ENCODE peak calls at places on chromosomes 13 and 19, in four cellular contexts. S is stimulated activated CD8-positive, alpha-beta memory T cell treated with anti-CD3 and anti-CD28 coated beads, Interleukin-7, amount 100 ng/mL, for 48 hours; L is posterior cingulate gyrus; Y is CD8-positive, alpha-beta memory T cell. E is an unnamed sample.

GRCh38 chr19:58570770-58571574 is 2.2 kb downstream of the MZF1 start:
- DNase-seq in S (no peak), L (peak), Y (no peak), E (no peak)

GRCh38 chr19:49877879-49878743 is 609 bp downstream of the TBC1D17 start:
- DNase-seq in S (peak), L (peak), Y (peak), E (peak)

GRCh38 chr19:4061178-4061682 is 5.5 kb downstream of the ZBTB7A start:
- DNase-seq in S (no peak), L (no peak), Y (peak), E (no peak)

GRCh38 chr13:49927755-49928154 is 8.4 kb downstream of the SPRYD7 start:
- DNase-seq in S (no peak), L (no peak), Y (no peak), E (no peak)

GRCh38 chr13:102773441-102774209 is at the start of gene TEX30:
- DNase-seq in S (peak), L (peak), Y (peak), E (peak)

GRCh38 chr13:30033681-30034447 is 183.4 kb upstream of the UBL3 start:
- DNase-seq in S (no peak), L (no peak), Y (no peak), E (no peak)

GRCh38 chr13:94318418-94318817 is 161.1 kb downstream of the DCT start:
- DNase-seq in S (no peak), L (no peak), Y (no peak), E (no peak)

GRCh38 chr19:7500811-7501450 is 12.1 kb upstream of the PEX11G start:
- DNase-seq in S (peak), L (peak), Y (no peak), E (peak)

GRCh38 chr19:53872762-53873161 is 5.1 kb downstream of the MYADM start:
- DNase-seq in S (no peak), L (no peak), Y (no peak), E (no peak)

GRCh38 chr13:102033719-102034446 is 368.0 kb downstream of the FGF14 start:
- DNase-seq in S (no peak), L (no peak), Y (no peak), E (no peak)

E was measured in D341Med.